ENCODE peak calls at places on chromosomes 1 and 21, in ten cellular contexts. A, Z, X, H, W, T, R, M, Q and O are unnamed samples.

GRCh38 chr1:157110003-157110402 is 10.4 kb upstream of the ETV3L start:
- DNase-seq in A (peak; percentile 62), X (no peak), W (no peak), H (no peak), R (no peak), Q (no peak), Z (no peak), T (no peak), M (no peak), O (no peak)

GRCh38 chr1:171784779-171785178 is 3.3 kb downstream of the METTL13 start:
- DNase-seq in R (no peak), H (no peak), X (no peak), Q (no peak), W (no peak), Z (no peak), A (no peak), M (no peak), T (no peak), O (no peak)

GRCh38 chr1:166069390-166069789 is 97.4 kb downstream of the FAM78B start:
- DNase-seq in W (no peak), M (no peak), Z (no peak), H (no peak), A (peak; percentile 24), R (peak; percentile 71), Q (no peak), T (no peak), X (no peak), O (no peak)

GRCh38 chr21:27648560-27648959 is 681.7 kb upstream of the ADAMTS5 start:
- DNase-seq in R (no peak), X (no peak), H (no peak), Q (peak; percentile 90), Z (no peak), T (no peak), W (no peak), M (no peak), A (peak; percentile 93), O (no peak)

GRCh38 chr1:214029796-214030195 is 42.0 kb downstream of the PROX1 start:
- DNase-seq in W (no peak), M (no peak), Z (no peak), X (no peak), Q (no peak), T (no peak), H (no peak), R (peak; percentile 33), A (peak; percentile 6), O (no peak)

GRCh38 chr1:159881930-159882839 is 17.8 kb downstream of the CFAP45 start:
- DNase-seq in Z (peak; percentile 59), M (peak; percentile 68), T (peak; percentile 32), R (no peak), H (no peak), W (peak; percentile 84), A (peak; percentile 94), X (peak; percentile 88), Q (peak; percentile 99), O (no peak)

GRCh38 chr1:156154317-156154749 is 948 bp downstream of the SEMA4A start:
- DNase-seq in H (no peak), W (peak; percentile 58), X (peak; percentile 71), Q (no peak), R (no peak), T (no peak), Z (no peak), A (no peak), M (peak; percentile 66), O (no peak)

GRCh38 chr1:21232044-21232443 is 55.3 kb upstream of the EIF4G3 start:
- DNase-seq in M (no peak), Q (peak; percentile 66), R (peak; percentile 78), Z (peak; percentile 45), X (peak; percentile 26), A (peak; percentile 64), W (peak; percentile 67), T (peak; percentile 56), H (peak; percentile 21), O (peak; percentile 14)

DNA sequence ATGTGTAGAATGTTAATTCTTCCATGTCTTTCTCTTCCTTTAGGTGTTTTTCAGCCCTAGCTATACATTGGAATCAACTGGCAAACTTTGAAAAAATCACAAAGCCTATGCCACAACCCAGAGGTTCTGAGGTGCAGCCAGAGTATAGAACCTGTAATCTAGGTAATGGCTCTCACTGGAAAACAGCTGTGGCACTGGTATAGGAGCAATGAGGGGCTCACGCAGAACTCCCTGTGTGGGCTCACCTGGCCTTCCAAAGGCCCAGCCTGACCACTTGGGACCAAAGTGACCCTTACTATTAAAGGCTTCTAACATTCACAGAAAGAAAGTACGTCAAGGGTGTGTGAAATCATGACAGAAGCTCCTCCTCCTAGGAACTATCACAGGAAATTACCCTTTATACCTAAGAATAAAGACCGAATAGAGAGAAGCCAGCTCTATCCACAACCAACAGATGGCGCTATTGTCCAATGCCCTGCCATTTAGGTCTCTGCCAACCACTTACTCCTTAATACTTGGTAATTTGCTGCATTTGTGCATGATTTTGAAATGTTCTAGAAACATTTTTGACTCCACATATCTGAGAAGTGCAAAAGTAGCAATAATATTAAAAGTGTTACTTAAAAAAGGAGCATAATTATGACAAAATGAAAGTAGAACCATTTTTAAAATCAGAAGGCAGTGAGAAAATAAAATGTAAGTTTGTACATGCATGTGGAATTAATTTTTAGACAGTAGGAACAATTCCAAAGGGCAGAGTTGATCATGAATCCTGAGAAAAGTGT is 93.2 kb upstream of the HAO2 start:
- DNase-seq in A (peak; percentile 80), Z (peak; percentile 30), Q (peak; percentile 67), T (peak; percentile 45), W (peak; percentile 47), R (peak; percentile 84), H (no peak), M (no peak), X (no peak), O (peak; percentile 17)
- H3K27ac ChIP-seq in A (peak overlapping the region; percentile 27), Z (no peak overlapping the region), Q (no peak overlapping the region), T (no peak overlapping the region), W (no peak overlapping the region), R (no peak overlapping the region), H (no peak overlapping the region), M (no peak overlapping the region), X (no peak overlapping the region), O (no peak overlapping the region)

GRCh38 chr1:53122847-53123461 is 19.5 kb downstream of the SLC1A7 start:
- DNase-seq in H (no peak), Z (no peak), T (no peak), Q (no peak), W (no peak), M (peak; percentile 65), R (no peak), A (peak; percentile 52), X (no peak), O (no peak)

GRCh38 chr1:53122194-53122846 is 20.1 kb downstream of the SLC1A7 start:
- DNase-seq in Q (peak; percentile 55), W (peak; percentile 14), R (no peak), T (no peak), A (peak; percentile 91), Z (peak; percentile 65), X (peak; percentile 87), M (peak; percentile 82), H (no peak), O (no peak)

GRCh38 chr1:53120659-53121058 is 21.8 kb downstream of the SLC1A7 start:
- DNase-seq in T (no peak), H (no peak), W (no peak), R (no peak), M (peak; percentile 32), A (no peak), Q (no peak), Z (no peak), X (no peak), O (no peak)

GRCh38 chr1:53123462-53124129 is 18.8 kb downstream of the SLC1A7 start:
- DNase-seq in X (peak; percentile 92), A (peak; percentile 93), M (peak; percentile 82), Q (peak; percentile 66), R (no peak), T (no peak), H (no peak), W (peak; percentile 51), Z (peak; percentile 66), O (no peak)

DNA sequence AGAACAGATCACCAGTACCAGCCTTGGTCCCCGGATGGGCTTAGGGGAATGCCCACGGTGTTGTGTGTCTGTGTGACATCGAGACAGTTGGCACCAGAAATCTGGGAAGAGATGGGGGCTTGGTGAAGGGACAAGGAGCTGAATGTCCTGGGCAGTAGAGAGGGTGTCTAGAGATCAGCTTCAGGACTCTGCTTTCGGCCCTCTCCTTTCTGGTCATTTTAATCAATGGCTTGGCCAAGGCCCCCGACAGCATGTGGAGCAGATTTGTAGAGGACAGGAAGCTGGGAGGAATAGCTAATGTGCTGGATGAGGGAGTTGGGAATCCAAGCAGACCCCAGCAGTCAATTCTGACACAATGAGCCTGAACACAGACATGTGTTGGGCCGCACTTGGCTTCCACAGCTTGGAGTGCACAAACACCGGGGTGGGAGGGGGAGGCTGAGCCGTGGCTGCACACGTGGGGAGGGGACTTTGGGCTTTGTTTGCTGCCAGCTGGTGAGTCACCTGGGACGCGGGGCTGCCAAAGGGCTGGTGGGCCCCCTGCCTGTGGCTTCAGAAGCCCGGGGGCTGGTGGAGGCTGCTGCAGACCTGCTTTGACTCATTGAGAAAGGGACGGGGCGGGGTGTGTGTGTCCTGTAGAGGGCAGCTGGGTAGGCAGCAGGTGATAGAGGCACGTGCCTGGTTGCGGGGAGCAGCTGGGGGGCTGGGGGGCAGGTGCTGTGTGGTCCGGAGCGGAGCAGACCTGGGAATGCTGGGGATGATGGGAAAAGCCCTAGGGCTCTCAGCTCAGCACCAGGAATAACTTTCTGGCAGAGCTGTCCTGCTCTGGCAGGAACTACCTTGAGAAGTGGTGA is 20.9 kb downstream of the SLC1A7 start:
- DNase-seq in T (peak; percentile 83), Q (peak; percentile 74), W (peak; percentile 41), H (no peak), A (peak; percentile 67), M (peak; percentile 83), Z (peak; percentile 77), X (peak; percentile 88), R (no peak), O (no peak)
- H3K27ac ChIP-seq in T (peak overlapping the region; percentile 55), Q (no peak overlapping the region), W (no peak overlapping the region), H (no peak overlapping the region), A (peak overlapping the region; percentile 98), M (no peak overlapping the region), Z (peak overlapping the region; percentile 80), X (no peak overlapping the region), R (no peak overlapping the region), O (no peak overlapping the region)

GRCh38 chr1:223209992-223210785 is 67.1 kb upstream of the TLR5 start:
- DNase-seq in T (no peak), H (no peak), Z (no peak), X (no peak), A (no peak), Q (no peak), R (no peak), W (no peak), M (no peak), O (no peak)
- H3K27ac ChIP-seq in T (no peak overlapping the region), H (no peak overlapping the region), Z (no peak overlapping the region), X (no peak overlapping the region), A (no peak overlapping the region), Q (no peak overlapping the region), R (no peak overlapping the region), W (no peak overlapping the region), M (no peak overlapping the region), O (no peak overlapping the region)

DNA sequence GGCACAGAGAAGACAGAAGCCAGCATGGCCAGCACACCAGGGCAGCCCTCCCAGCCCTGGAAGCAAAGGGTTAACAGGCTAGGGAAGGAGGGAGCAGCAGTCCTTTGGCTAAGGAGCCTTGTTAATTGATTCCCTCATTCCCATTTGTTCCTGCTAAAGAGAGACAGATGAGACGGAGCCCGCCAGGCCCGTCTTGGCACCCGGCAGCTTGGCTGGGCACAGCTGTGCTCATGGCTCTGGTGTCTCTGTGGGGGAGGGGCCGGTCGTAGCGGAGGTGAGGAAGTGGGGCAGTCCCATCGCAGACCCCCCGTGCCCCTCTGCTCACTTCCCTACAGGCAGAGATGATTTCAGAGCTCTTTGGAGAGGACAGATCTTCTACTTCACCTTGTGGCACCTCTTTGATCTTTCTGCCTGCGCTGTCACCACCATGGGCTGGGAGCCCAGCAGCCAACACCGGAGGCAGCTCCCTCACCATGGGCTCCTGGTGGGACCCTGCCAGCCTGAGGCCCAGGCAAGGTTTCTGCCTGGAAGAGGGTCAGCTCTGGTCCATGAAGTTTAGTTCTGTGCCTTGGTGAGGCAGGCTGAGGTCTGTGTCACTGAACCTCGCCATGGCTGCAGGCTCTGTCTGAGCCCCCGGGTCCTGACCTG is 38.0 kb downstream of the FOXO6 start:
- DNase-seq in Z (no peak), M (peak; percentile 88), A (no peak), T (no peak), H (peak; percentile 13), R (no peak), Q (no peak), W (peak; percentile 29), X (peak; percentile 79), O (no peak)
- H3K27ac ChIP-seq in Z (no peak overlapping the region), M (peak overlapping the region; percentile 75), A (no peak overlapping the region), T (no peak overlapping the region), H (no peak overlapping the region), R (no peak overlapping the region), Q (no peak overlapping the region), W (no peak overlapping the region), X (no peak overlapping the region), O (no peak overlapping the region)